ENCODE peak calls at places on chromosomes 11 and 22, in eight cellular contexts. Z, N, X, U, I, H, Q and Y are unnamed samples.

GRCh38 chr11:36231300-36231699 is 57.9 kb downstream of the COMMD9 start:
- DNase-seq in Z (no peak), N (no peak), X (no peak), U (no peak), I (no peak), H (no peak), Q (no peak), Y (no peak)

GRCh38 chr11:69172674-69173073 is 16.9 kb downstream of the SMIM38 start:
- DNase-seq in Z (no peak), N (no peak), X (peak; percentile 30), U (peak; percentile 4), I (no peak), H (no peak), Q (no peak), Y (no peak)

GRCh38 chr11:113177596-113178115 is 136.7 kb upstream of the TTC12 start:
- DNase-seq in Z (no peak), N (no peak), X (no peak), U (no peak), I (no peak), H (no peak), Q (no peak), Y (no peak)

GRCh38 chr11:15737326-15737725 is 619.0 kb downstream of the SOX6 start:
- DNase-seq in Z (no peak), N (no peak), X (no peak), U (no peak), I (no peak), H (no peak), Q (no peak), Y (no peak)

GRCh38 chr11:100528872-100529416 is 158.1 kb upstream of the ARHGAP42 start:
- DNase-seq in Z (no peak), N (no peak), X (peak; percentile 40), U (no peak), I (no peak), H (no peak), Q (no peak), Y (peak; percentile 24)

GRCh38 chr11:23976776-23977380 is 520.0 kb upstream of the LUZP2 start:
- DNase-seq in Z (no peak), N (no peak), X (no peak), U (no peak), I (no peak), H (no peak), Q (no peak), Y (no peak)

GRCh38 chr11:36469881-36470802 is 39.9 kb downstream of the TRAF6 start:
- DNase-seq in Z (no peak), N (no peak), X (no peak), U (no peak), I (no peak), H (no peak), Q (no peak), Y (no peak)

GRCh38 chr22:37282385-37282677 is at the start of gene CYTH4:
- DNase-seq in Z (peak; percentile 64), N (peak; percentile 56), X (peak; percentile 89), U (peak; percentile 83), I (no peak), H (no peak), Q (peak; percentile 59), Y (peak; percentile 97)

GRCh38 chr11:82718307-82718706 is 15.4 kb downstream of the FAM181B start:
- DNase-seq in Z (no peak), N (no peak), X (no peak), U (no peak), I (peak; percentile 70), H (no peak), Q (no peak), Y (no peak)

GRCh38 chr11:75597636-75598035 is 35.6 kb downstream of the SERPINH1 start:
- DNase-seq in Z (no peak), N (no peak), X (no peak), U (no peak), I (peak; percentile 77), H (no peak), Q (no peak), Y (no peak)

GRCh38 chr11:39365809-39366436 is 2093.5 kb downstream of the LRRC4C start:
- DNase-seq in Z (no peak), N (no peak), X (no peak), U (no peak), I (peak; percentile 19), H (no peak), Q (no peak), Y (no peak)

GRCh38 chr22:48646216-48646925 is 1181.3 kb downstream of the BRD1 start:
- DNase-seq in Z (no peak), N (no peak), X (no peak), U (no peak), I (no peak), H (no peak), Q (no peak), Y (no peak)
- H3K9me3 ChIP-seq in Z (no peaks in the 10 kb centered on the region), N (no peaks in the 10 kb centered on the region), X (no peaks in the 10 kb centered on the region), U (no peaks in the 10 kb centered on the region), I (no peaks in the 10 kb centered on the region), H (peaks cover 45% of the 10 kb centered on the region), Q (no peaks in the 10 kb centered on the region), Y (no peaks in the 10 kb centered on the region)

GRCh38 chr22:36257948-36258674 is 5.2 kb downstream of the APOL1 start:
- DNase-seq in Z (no peak), N (no peak), X (no peak), U (no peak), I (no peak), H (no peak), Q (no peak), Y (no peak)
- H3K4me3 ChIP-seq in Z (no peak overlapping the region), N (no peak overlapping the region), X (no peak overlapping the region), U (no peak overlapping the region), I (no peak overlapping the region), H (no peak overlapping the region), Q (no peak overlapping the region), Y (no peak overlapping the region)

GRCh38 chr22:48826546-48826945 is 1001.1 kb downstream of the BRD1 start:
- DNase-seq in Z (no peak), N (no peak), X (peak; percentile 41), U (no peak), I (no peak), H (no peak), Q (no peak), Y (peak; percentile 61)
- H3K9me3 ChIP-seq in Z (peaks cover 18% of the 10 kb centered on the region), N (peaks cover 5% of the 10 kb centered on the region), X (no peaks in the 10 kb centered on the region), U (no peaks in the 10 kb centered on the region), I (no peaks in the 10 kb centered on the region), H (peaks cover 24% of the 10 kb centered on the region), Q (no peaks in the 10 kb centered on the region), Y (no peaks in the 10 kb centered on the region)

GRCh38 chr11:693415-693831 is 1.6 kb downstream of the DEAF1 start:
- DNase-seq in Z (no peak), N (no peak), X (no peak), U (no peak), I (no peak), H (no peak), Q (no peak), Y (no peak)
- H3K4me3 ChIP-seq in Z (peak overlapping the region; percentile 89), N (peak overlapping the region; percentile 95), X (peak overlapping the region; percentile 25), U (peak overlapping the region; percentile 12), I (no peak overlapping the region), H (no peak overlapping the region), Q (no peak overlapping the region), Y (no peak overlapping the region)